ENCODE peak calls at places on chromosomes 5 and 9, in eight cellular contexts. X is tibial nerve; S is heart right ventricle; B is cardiac muscle cell; G is WERI-Rb-1; D is IMR-90; A is tibial artery; Y is CD4-positive, CD25-positive, alpha-beta regulatory T cell. Z is an unnamed sample. For H3K36me3, the result is how much of the 10 kb centered on the place peaks cover.

GRCh38 chr9:136995772-136996308 is 528 bp downstream of the CLIC3 start:
- DNase-seq in Y (no peak), D (peak), B (no peak), A (peak), G (no peak), X (no peak), S (peak), Z (peak)

GRCh38 chr5:100706796-100707195 is 171.6 kb downstream of the FAM174A start:
- DNase-seq in S (no peak), Y (peak), X (no peak), B (peak), A (no peak), D (no peak), G (no peak), Z (no peak)

GRCh38 chr5:61624966-61625681 is 293.1 kb downstream of the ZSWIM6 start:
- DNase-seq in G (no peak), X (no peak), A (no peak), Y (no peak), B (no peak), S (no peak), D (no peak), Z (no peak)

GRCh38 chr9:121773286-121773953 is 122.0 kb downstream of the DAB2IP start:
- DNase-seq in B (no peak), S (no peak), G (no peak), Y (no peak), A (peak), D (no peak), X (no peak), Z (no peak)

GRCh38 chr9:93597142-93597706 is 20.8 kb downstream of the PHF2 start:
- DNase-seq in X (no peak), D (no peak), G (no peak), S (no peak), A (peak), B (no peak), Y (no peak), Z (no peak)

GRCh38 chr5:133376986-133377385 is 235.4 kb downstream of the FSTL4 start:
- DNase-seq in B (no peak), A (no peak), D (no peak), Y (no peak), G (no peak), X (no peak), S (no peak), Z (no peak)

GRCh38 chr5:157961176-157961575 is 102.2 kb upstream of the CLINT1 start:
- DNase-seq in S (no peak), D (no peak), B (no peak), G (no peak), X (no peak), Y (no peak), A (no peak), Z (no peak)

GRCh38 chr5:176407456-176408244 is 8.7 kb downstream of the CLTB start:
- DNase-seq in A (peak), S (no peak), X (peak), G (no peak), Y (no peak), B (no peak), D (no peak), Z (no peak)

GRCh38 chr9:4555251-4555650 is 65.0 kb downstream of the SLC1A1 start:
- DNase-seq in X (no peak), G (no peak), B (peak), D (peak), Y (no peak), S (peak), A (no peak), Z (peak)

GRCh38 chr5:169416583-169417196 is 115.8 kb upstream of the SLIT3 start:
- DNase-seq in G (peak), Y (no peak), D (peak), X (peak), A (peak), S (peak), B (peak), Z (peak)

GRCh38 chr9:131529597-131530545 is 1.2 kb downstream of the UCK1 start:
- DNase-seq in S (no peak), X (no peak), Y (no peak), B (no peak), D (no peak), A (no peak), G (no peak), Z (no peak)

GRCh38 chr5:147818290-147818689 is 13.2 kb downstream of the SPINK1 start:
- DNase-seq in S (no peak), D (no peak), A (no peak), B (no peak), Y (no peak), G (no peak), X (no peak), Z (no peak)

GRCh38 chr5:90747693-90748092 is 189.1 kb downstream of the ADGRV1 start:
- DNase-seq in B (no peak), S (no peak), D (no peak), A (no peak), G (no peak), X (no peak), Y (no peak), Z (no peak)

GRCh38 chr9:116589392-116590354 is 97.4 kb upstream of the TRIM32 start:
- DNase-seq in X (no peak), A (no peak), S (no peak), Y (peak), B (peak), D (peak), G (peak), Z (no peak)

GRCh38 chr9:133855802-133856592 is 117.8 kb upstream of the SARDH start:
- DNase-seq in S (peak), X (no peak), B (peak), D (peak), Y (no peak), G (no peak), A (peak), Z (no peak)

GRCh38 chr5:131068893-131069643 is 96.0 kb downstream of the HINT1 start:
- DNase-seq in S (no peak), D (no peak), G (no peak), Y (peak), X (no peak), B (peak), A (no peak), Z (no peak)

GRCh38 chr9:136016221-136016881 is 55.2 kb upstream of the UBAC1 start:
- DNase-seq in D (no peak), Y (no peak), B (no peak), G (no peak), A (peak), X (no peak), S (no peak), Z (no peak)

GRCh38 chr9:129773262-129774048 is 20.6 kb upstream of the PTGES start:
- DNase-seq in G (no peak), S (no peak), Y (no peak), A (peak), B (peak), X (peak), D (peak), Z (peak)

GRCh38 chr5:140966293-140967225 is at the start of gene PCDHAC2:
- DNase-seq in S (peak), A (no peak), G (peak), B (peak), Y (no peak), X (no peak), D (no peak), Z (peak)

GRCh38 chr5:145062280-145062679 is 772.9 kb downstream of the PRELID2 start:
- DNase-seq in Y (no peak), D (peak), X (no peak), B (no peak), S (no peak), G (no peak), A (no peak), Z (peak)

GRCh38 chr5:164277720-164278119 is 772.3 kb downstream of the MAT2B start:
- DNase-seq in D (peak), A (no peak), X (no peak), B (peak), Y (no peak), G (no peak), S (no peak), Z (no peak)

GRCh38 chr9:95446984-95447383 is 69.8 kb downstream of the PTCH1 start:
- DNase-seq in S (no peak), D (no peak), Y (no peak), G (no peak), A (no peak), B (no peak), X (no peak), Z (no peak)

GRCh38 chr9:91208837-91209236 is 152.9 kb downstream of the AUH start:
- DNase-seq in G (no peak), A (no peak), S (no peak), B (no peak), D (no peak), Y (no peak), X (no peak), Z (no peak)

GRCh38 chr9:99560561-99560960 is 261.1 kb upstream of the NR4A3 start:
- DNase-seq in B (no peak), G (no peak), D (no peak), A (no peak), Y (no peak), S (no peak), X (no peak), Z (no peak)

GRCh38 chr9:128034821-128035764 is 32.0 kb downstream of the NAIF1 start:
- DNase-seq in A (peak), G (peak), X (peak), Y (peak), S (peak), B (peak), D (peak), Z (peak)

GRCh38 chr5:132250547-132250946 is 6.9 kb upstream of the PDLIM4 start:
- DNase-seq in D (no peak), A (no peak), X (no peak), S (peak), B (no peak), G (peak), Y (no peak), Z (no peak)

GRCh38 chr5:96565843-96566242 is 96.3 kb upstream of the CAST start:
- DNase-seq in G (no peak), B (peak), D (peak), X (no peak), Y (peak), S (no peak), A (no peak), Z (no peak)

GRCh38 chr9:99134893-99135341 is 30.0 kb downstream of the TGFBR1 start:
- DNase-seq in Y (peak), S (no peak), D (peak), A (no peak), G (no peak), X (no peak), B (peak), Z (no peak)

GRCh38 chr9:71936066-71936465 is 24.6 kb downstream of the C9orf85 start:
- DNase-seq in Y (no peak), D (peak), B (no peak), S (no peak), G (no peak), X (no peak), A (no peak), Z (no peak)
- H3K4me3 ChIP-seq in Y (no peak), D (no peak), B (no peak), S (no peak), G (no peak), X (no peak), A (no peak), Z (no peak)

DNA sequence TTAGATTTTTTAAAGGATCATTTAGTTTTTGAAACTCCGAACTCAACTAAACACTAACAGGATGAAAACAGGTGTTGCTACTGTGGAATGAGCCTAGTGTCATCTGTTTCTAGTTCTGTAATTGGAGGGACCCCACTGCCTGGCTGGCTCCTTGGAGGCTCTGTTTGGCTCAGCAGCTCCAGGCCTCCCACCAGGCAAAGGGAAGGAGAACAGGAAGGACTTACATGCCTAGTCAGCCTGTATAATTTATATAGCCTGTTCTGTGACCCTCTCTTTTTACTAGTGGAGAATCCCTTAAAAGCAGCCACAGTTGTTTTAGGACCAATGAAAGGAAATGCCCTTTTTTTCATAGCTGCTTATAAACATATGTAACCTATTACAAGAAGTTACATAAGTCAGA is 21.1 kb upstream of the C5orf24 start:
- DNase-seq in X (no peak), G (no peak), D (no peak), Y (no peak), B (no peak), A (no peak), S (no peak), Z (no peak)
- H3K36me3 ChIP-seq in X (under half), G (half or more), D (under half), Y (half or more), B (half or more), A (half or more), S (under half), Z (half or more)

GRCh38 chr9:79610019-79610760 is 38.4 kb downstream of the TLE4 start:
- DNase-seq in S (no peak), G (no peak), X (no peak), A (no peak), D (peak), Y (no peak), B (no peak), Z (no peak)
- H3K4me3 ChIP-seq in S (no peak), G (no peak), X (no peak), A (no peak), D (no peak), Y (no peak), B (no peak), Z (no peak)

GRCh38 chr9:111405701-111406100 is 75.7 kb upstream of the OR2K2 start:
- DNase-seq in S (no peak), B (no peak), X (no peak), A (no peak), G (no peak), D (no peak), Y (no peak), Z (no peak)

GRCh38 chr9:111412280-111412679 is 71.9 kb downstream of the ECPAS start:
- DNase-seq in B (peak), X (no peak), S (no peak), G (no peak), D (no peak), Y (no peak), A (no peak), Z (no peak)

GRCh38 chr9:111411266-111411665 is 72.9 kb downstream of the ECPAS start:
- DNase-seq in Y (no peak), G (no peak), D (no peak), X (no peak), B (no peak), A (no peak), S (no peak), Z (no peak)

DNA sequence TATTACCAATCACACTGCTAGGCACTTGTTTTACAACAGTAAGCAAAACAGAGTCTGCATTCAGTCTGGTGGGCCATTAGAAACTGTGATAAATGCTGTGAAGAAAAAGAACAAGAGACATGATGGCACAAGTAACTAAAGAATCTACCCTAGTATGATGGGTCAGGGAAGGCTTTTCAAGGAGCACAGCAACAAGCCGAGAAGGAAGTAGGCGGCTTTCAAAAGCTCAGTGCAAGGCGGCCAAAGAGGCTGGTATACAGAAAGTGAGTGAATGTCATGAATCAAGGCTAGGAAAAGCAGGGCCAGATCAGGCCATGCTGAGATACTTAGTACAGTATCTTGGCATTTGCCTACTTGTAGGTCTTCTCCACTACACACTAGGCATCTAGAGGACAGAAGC is 76.4 kb downstream of the ECPAS start:
- DNase-seq in Y (no peak), A (no peak), D (no peak), B (no peak), G (no peak), X (no peak), S (no peak), Z (no peak)
- H3K36me3 ChIP-seq in Y (half or more), A (half or more), D (under half), B (half or more), G (half or more), X (under half), S (under half), Z (half or more)

GRCh38 chr9:13607746-13608445 is 328.4 kb upstream of the MPDZ start:
- DNase-seq in B (peak), X (no peak), A (no peak), D (no peak), Y (no peak), S (peak), G (peak), Z (peak)
- H3K4me3 ChIP-seq in B (peak), X (no peak), A (peak), D (no peak), Y (no peak), S (peak), G (peak), Z (no peak)

GRCh38 chr9:87280421-87280820 is 217.2 kb upstream of the DAPK1 start:
- DNase-seq in G (no peak), A (no peak), B (peak), X (no peak), Y (no peak), S (no peak), D (peak), Z (peak)
- H3K36me3 ChIP-seq in G (under half), A (under half), B (under half), X (under half), Y (under half), S (under half), D (under half), Z (under half)

GRCh38 chr9:97845130-97845529 is 7.9 kb upstream of the FOXE1 start:
- DNase-seq in B (peak), D (peak), Y (no peak), X (no peak), G (no peak), A (no peak), S (no peak), Z (peak)

GRCh38 chr9:97848237-97848581 is 4.8 kb upstream of the FOXE1 start:
- DNase-seq in A (no peak), G (no peak), B (no peak), X (no peak), D (no peak), Y (no peak), S (no peak), Z (no peak)

GRCh38 chr9:97847474-97848236 is 5.4 kb upstream of the FOXE1 start:
- DNase-seq in Y (no peak), B (no peak), X (no peak), S (no peak), G (peak), D (no peak), A (no peak), Z (no peak)

GRCh38 chr9:97845763-97846162 is 7.3 kb upstream of the FOXE1 start:
- DNase-seq in Y (no peak), B (no peak), S (no peak), A (no peak), X (no peak), G (no peak), D (no peak), Z (no peak)

DNA sequence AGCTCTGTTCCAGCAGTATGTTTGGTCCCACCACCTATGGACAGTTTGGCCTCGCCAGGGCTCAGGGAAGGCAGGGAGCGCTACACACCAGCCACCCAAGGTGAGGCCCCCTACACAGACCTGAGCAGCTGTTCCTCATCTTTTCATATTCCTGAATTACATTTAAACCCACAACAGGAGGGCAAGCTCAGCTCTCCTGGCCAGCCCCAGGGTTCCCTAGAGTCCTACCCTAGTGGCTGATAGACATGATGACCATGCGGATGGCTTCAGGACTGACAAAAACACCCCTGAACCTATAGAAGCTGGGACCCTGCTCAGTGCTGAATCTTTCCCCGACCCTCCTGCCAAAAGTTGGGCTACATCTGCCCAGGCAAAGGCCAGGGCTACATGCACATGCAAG is 6.7 kb upstream of the FOXE1 start:
- DNase-seq in B (no peak), X (no peak), D (no peak), G (no peak), Y (no peak), S (no peak), A (no peak), Z (no peak)
- H3K4me3 ChIP-seq in B (no peak), X (no peak), D (no peak), G (no peak), Y (no peak), S (no peak), A (no peak), Z (no peak)

GRCh38 chr5:134577796-134578577 is 52.5 kb downstream of the JADE2 start:
- DNase-seq in Y (peak), S (peak), B (peak), D (peak), X (peak), G (peak), A (peak), Z (peak)

GRCh38 chr5:134578578-134579283 is 53.3 kb downstream of the JADE2 start:
- DNase-seq in A (peak), G (no peak), B (no peak), D (no peak), Y (no peak), S (no peak), X (no peak), Z (no peak)

GRCh38 chr5:134575316-134575715 is 49.8 kb downstream of the JADE2 start:
- DNase-seq in Y (no peak), A (no peak), D (no peak), G (no peak), X (no peak), S (no peak), B (no peak), Z (no peak)

GRCh38 chr5:134576386-134577021 is 51.0 kb downstream of the JADE2 start:
- DNase-seq in A (no peak), D (no peak), G (no peak), Y (no peak), B (no peak), X (no peak), S (no peak), Z (peak)

DNA sequence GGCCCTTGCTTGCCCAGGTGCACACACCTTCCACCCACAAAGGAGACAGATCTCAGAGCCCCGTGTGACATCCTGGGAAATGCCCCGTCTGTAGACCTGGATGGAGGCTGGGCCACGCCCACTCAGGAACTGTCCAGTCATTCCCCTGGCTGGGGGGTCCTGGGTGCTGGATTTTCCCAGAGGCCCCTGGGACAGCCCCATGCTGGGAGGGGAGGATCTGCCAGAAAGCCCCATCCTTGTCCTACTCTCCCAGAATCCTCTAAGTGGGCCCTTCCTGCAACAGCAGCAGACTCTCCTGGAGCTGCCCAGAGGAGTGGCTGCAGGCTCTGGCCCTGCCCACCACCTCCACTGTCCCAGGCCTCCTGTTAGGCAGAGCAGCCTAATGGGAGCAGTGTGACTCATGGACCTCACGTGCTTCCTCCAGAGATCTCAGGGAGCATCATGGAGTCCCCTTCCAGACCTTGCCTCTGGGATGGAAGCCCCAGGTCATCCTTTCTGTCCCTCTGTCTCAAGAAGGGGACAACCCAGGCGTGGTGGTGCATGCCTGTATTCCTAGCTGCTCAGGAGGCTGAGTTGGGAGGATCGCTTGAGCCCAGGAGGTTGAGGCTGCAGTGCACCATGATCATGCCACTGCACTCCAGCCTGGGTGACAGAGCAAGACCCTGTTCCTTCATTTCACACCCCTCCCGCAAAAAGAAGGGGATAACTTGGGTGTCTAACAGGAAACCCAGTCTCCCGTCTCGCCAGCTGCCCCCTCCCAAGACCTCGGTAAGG is 51.7 kb downstream of the JADE2 start:
- DNase-seq in D (peak), X (no peak), S (no peak), B (peak), Y (no peak), A (no peak), G (no peak), Z (peak)
- H3K36me3 ChIP-seq in D (half or more), X (half or more), S (under half), B (under half), Y (half or more), A (half or more), G (half or more), Z (half or more)

DNA sequence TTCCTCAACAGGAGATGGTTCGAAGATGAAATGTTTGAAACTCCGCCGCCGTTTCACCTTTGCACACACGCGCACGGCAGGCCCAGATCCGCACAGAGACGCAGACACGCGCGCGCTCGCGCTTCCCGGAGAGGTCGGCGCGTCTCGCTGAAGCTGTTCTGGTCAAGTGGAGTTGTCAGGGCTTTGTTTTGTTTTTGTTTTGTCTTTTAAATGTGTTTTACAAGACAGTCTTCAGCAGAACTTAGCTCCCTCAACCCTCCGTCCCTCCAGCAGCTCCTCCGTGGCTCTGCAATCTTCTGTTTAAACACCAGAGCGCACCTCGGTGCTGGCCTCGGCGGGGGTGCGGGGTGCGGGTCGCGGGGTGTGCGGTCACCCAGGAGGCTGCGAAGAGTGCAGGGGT is 5.3 kb upstream of the IRX2 start:
- DNase-seq in G (no peak), D (no peak), A (peak), X (no peak), Y (no peak), B (no peak), S (no peak), Z (no peak)
- H3K4me3 ChIP-seq in G (peak), D (no peak), A (peak), X (no peak), Y (no peak), B (peak), S (peak), Z (peak)